ENCODE peak calls at places on chromosomes 4 and X, in nine cellular contexts. X is left colon; N is NCI-H524; H is AG08396; F is GM06990; U is HS-5; S is NCI-H146; W is activated naive CD8-positive, alpha-beta T cell treated with anti-CD3 and anti-CD28 coated beads for 36 hours; V is mesendoderm. E is an unnamed sample.

GRCh38 chrX:153304988-153305736 is 16.4 kb downstream of the PNMA6F start:
- DNase-seq in U (no peak), F (no peak), N (no peak), V (no peak), S (no peak), H (no peak), X (no peak), W (no peak), E (no peak)

GRCh38 chr4:106565727-106566126 is 197.1 kb upstream of the GIMD1 start:
- DNase-seq in N (no peak), U (no peak), S (no peak), W (no peak), V (no peak), X (no peak), F (no peak), H (no peak), E (no peak)

GRCh38 chr4:88697113-88697512 is 516 bp downstream of the NAP1L5 start:
- DNase-seq in F (peak), U (no peak), S (peak), H (peak), W (peak), X (no peak), N (no peak), V (no peak), E (no peak)

GRCh38 chrX:20665441-20665840 is 398.7 kb upstream of the RPS6KA3 start:
- DNase-seq in F (no peak), W (no peak), S (no peak), U (no peak), H (no peak), X (no peak), N (no peak), V (peak), E (no peak)

GRCh38 chr4:111641813-111642579 is 503.3 kb upstream of the FAM241A start:
- DNase-seq in X (peak), F (peak), H (peak), S (peak), W (peak), N (peak), U (peak), V (peak), E (peak)

GRCh38 chr4:153518001-153518400 is 51.8 kb downstream of the TMEM131L start:
- DNase-seq in S (no peak), X (no peak), H (no peak), V (no peak), W (no peak), F (no peak), N (no peak), U (no peak), E (no peak)

GRCh38 chr4:95539056-95539455 is 9.7 kb downstream of the UNC5C start:
- DNase-seq in S (no peak), V (no peak), U (no peak), W (no peak), H (no peak), N (no peak), F (no peak), X (no peak), E (no peak)

GRCh38 chrX:10047133-10047532 is 80.0 kb downstream of the CLDN34 start:
- DNase-seq in W (no peak), N (no peak), U (no peak), V (no peak), H (no peak), S (no peak), X (no peak), F (no peak), E (no peak)

GRCh38 chrX:116384406-116384805 is 52.0 kb upstream of the SLC6A14 start:
- DNase-seq in W (no peak), N (no peak), V (no peak), S (no peak), U (no peak), X (no peak), F (no peak), H (no peak), E (no peak)

GRCh38 chr4:141814499-141814898 is 178.1 kb downstream of the IL15 start:
- DNase-seq in U (no peak), X (no peak), V (no peak), S (no peak), W (no peak), F (no peak), N (no peak), H (no peak), E (no peak)

GRCh38 chr4:109332926-109333464 is 30.5 kb upstream of the COL25A1 start:
- DNase-seq in F (no peak), U (no peak), H (no peak), X (no peak), V (peak), S (no peak), N (no peak), W (no peak), E (peak)

GRCh38 chr4:28744066-28744465 is 1883.4 kb downstream of the STIM2 start:
- DNase-seq in S (no peak), F (no peak), H (no peak), W (no peak), N (no peak), V (no peak), U (no peak), X (no peak), E (no peak)

GRCh38 chr4:83561381-83561780 is 25.5 kb downstream of the GPAT3 start:
- DNase-seq in X (peak), F (no peak), W (no peak), S (no peak), N (no peak), V (no peak), H (peak), U (peak), E (no peak)

GRCh38 chr4:176436500-176436973 is 116.8 kb downstream of the SPCS3 start:
- DNase-seq in F (peak), N (no peak), S (no peak), H (no peak), X (no peak), W (no peak), V (peak), U (peak), E (no peak)

GRCh38 chr4:102825261-102826071 is 1.9 kb downstream of the UBE2D3 start:
- DNase-seq in U (peak), N (peak), H (no peak), V (peak), S (peak), F (peak), X (peak), W (peak), E (peak)

GRCh38 chr4:143353797-143354196 is 17.1 kb downstream of the GAB1 start:
- DNase-seq in N (peak), V (no peak), U (no peak), H (no peak), S (no peak), X (no peak), W (no peak), F (no peak), E (peak)

GRCh38 chrX:39202641-39203040 is 401.4 kb downstream of the MID1IP1 start:
- DNase-seq in S (peak), F (no peak), V (peak), H (no peak), U (no peak), N (no peak), W (no peak), X (no peak), E (no peak)

GRCh38 chr4:120286813-120287212 is 220.2 kb upstream of the MAD2L1 start:
- DNase-seq in N (no peak), X (no peak), H (no peak), S (no peak), F (no peak), V (peak), U (no peak), W (no peak), E (no peak)

GRCh38 chrX:6694977-6695376 is 160.1 kb upstream of the VCX3A start:
- DNase-seq in X (no peak), H (no peak), F (no peak), N (no peak), V (no peak), S (no peak), W (no peak), U (no peak), E (no peak)

GRCh38 chr4:4869731-4870483 is 10.4 kb downstream of the MSX1 start:
- DNase-seq in H (peak), U (no peak), X (no peak), F (no peak), S (no peak), W (no peak), N (no peak), V (peak), E (peak)

GRCh38 chrX:52979568-52979967 is 21.2 kb upstream of the FAM156A start:
- DNase-seq in F (no peak), U (no peak), V (no peak), X (no peak), H (no peak), S (no peak), W (no peak), N (no peak), E (no peak)

GRCh38 chrX:41045960-41046567 is 39.2 kb upstream of the USP9X start:
- DNase-seq in N (no peak), S (no peak), V (peak), W (no peak), H (no peak), X (peak), F (no peak), U (no peak), E (no peak)

GRCh38 chr4:3525532-3526430 is 6.4 kb downstream of the LRPAP1 start:
- DNase-seq in F (no peak), U (no peak), V (no peak), N (no peak), X (peak), W (no peak), S (no peak), H (no peak), E (no peak)

E was measured in NCI-H82.